ENCODE peak calls at places on chromosomes 5 and 9, in four cellular contexts. E is Karpas-422, I is PC-3, J is GM23248. Z is an unnamed sample.
A peak's percentile ranks its signal among the peaks of the same experiment; 100 is the strongest.

GRCh38 chr5:82794876-82795275 is 282.3 kb downstream of the TMEM167A start:
- DNase-seq in E (no peak), I (peak; percentile 73), J (peak; percentile 32), Z (no peak)

GRCh38 chr9:133888048-133888778 is 103.9 kb downstream of the VAV2 start:
- DNase-seq in E (no peak), I (no peak), J (no peak), Z (no peak)

GRCh38 chr5:169728-170094 is 21.6 kb upstream of the LRRC14B start:
- DNase-seq in E (no peak), I (no peak), J (no peak), Z (no peak)

GRCh38 chr9:89594811-89595550 is 9.8 kb upstream of the GADD45G start:
- DNase-seq in E (no peak), I (no peak), J (no peak), Z (no peak)

GRCh38 chr5:178793156-178793555 is 62.7 kb upstream of the ZNF354A start:
- DNase-seq in E (peak; percentile 71), I (peak; percentile 63), J (no peak), Z (peak; percentile 19)

GRCh38 chr9:34343090-34343489 is 13.7 kb downstream of the NUDT2 start:
- DNase-seq in E (no peak), I (no peak), J (no peak), Z (no peak)

GRCh38 chr9:89185980-89186379 is 7.4 kb upstream of the SHC3 start:
- DNase-seq in E (peak; percentile 61), I (peak; percentile 11), J (peak; percentile 41), Z (no peak)

GRCh38 chr9:137429974-137430722 is 7.0 kb downstream of the NOXA1 start:
- DNase-seq in E (peak; percentile 77), I (peak; percentile 40), J (no peak), Z (no peak)

GRCh38 chr5:164345853-164346252 is 840.4 kb downstream of the MAT2B start:
- DNase-seq in E (no peak), I (no peak), J (no peak), Z (no peak)

GRCh38 chr9:91117959-91118651 is 243.6 kb downstream of the AUH start:
- DNase-seq in E (no peak), I (no peak), J (peak; percentile 62), Z (no peak)

GRCh38 chr9:134964686-134965085 is 47.0 kb upstream of the FCN1 start:
- DNase-seq in E (no peak), I (no peak), J (no peak), Z (no peak)

GRCh38 chr9:97293827-97294226 is 13.6 kb upstream of the CCDC180 start:
- DNase-seq in E (no peak), I (no peak), J (no peak), Z (no peak)

GRCh38 chr5:138604176-138604785 is 29.1 kb upstream of the HSPA9 start:
- DNase-seq in E (no peak), I (no peak), J (no peak), Z (no peak)

GRCh38 chr5:173574983-173575382 is 41.5 kb downstream of the BOD1 start:
- DNase-seq in E (no peak), I (no peak), J (no peak), Z (no peak)

GRCh38 chr9:105157178-105157583 is 87.3 kb upstream of the SLC44A1 start:
- DNase-seq in E (peak; percentile 78), I (peak; percentile 67), J (peak; percentile 84), Z (peak; percentile 71)

GRCh38 chr5:36796171-36796570 is 80.4 kb upstream of the NIPBL start:
- DNase-seq in E (no peak), I (no peak), J (peak; percentile 2), Z (no peak)

GRCh38 chr9:98429613-98430012 is 174.2 kb upstream of the TBC1D2 start:
- DNase-seq in E (no peak), I (no peak), J (peak; percentile 89), Z (no peak)

GRCh38 chr5:39570418-39571027 is 145.7 kb upstream of the DAB2 start:
- DNase-seq in E (peak; percentile 61), I (peak; percentile 80), J (peak; percentile 78), Z (peak; percentile 65)

GRCh38 chr5:93582677-93583524 is at the start of gene NR2F1:
- DNase-seq in E (peak; percentile 69), I (peak; percentile 98), J (peak; percentile 91), Z (peak; percentile 46)

GRCh38 chr5:8842906-8843590 is 702.8 kb downstream of the SEMA5A start:
- DNase-seq in E (no peak), I (peak; percentile 61), J (peak; percentile 70), Z (no peak)

GRCh38 chr5:1767524-1768282 is 31.9 kb downstream of the MRPL36 start:
- DNase-seq in E (no peak), I (no peak), J (no peak), Z (no peak)

GRCh38 chr5:139180850-139181785 is 17.1 kb downstream of the SIL1 start:
- DNase-seq in E (no peak), I (no peak), J (peak; percentile 64), Z (no peak)

GRCh38 chr9:130128251-130128650 is 44.0 kb upstream of the NCS1 start:
- DNase-seq in E (no peak), I (no peak), J (no peak), Z (no peak)

GRCh38 chr5:78574731-78575161 is 73.8 kb downstream of the LHFPL2 start:
- DNase-seq in E (no peak), I (peak; percentile 62), J (peak; percentile 69), Z (peak; percentile 34)

GRCh38 chr9:75649060-75649459 is 241.4 kb upstream of the PCSK5 start:
- DNase-seq in E (no peak), I (no peak), J (no peak), Z (no peak)

GRCh38 chr9:81190659-81191058 is 498.7 kb downstream of the TLE1 start:
- DNase-seq in E (no peak), I (no peak), J (no peak), Z (no peak)
- H4K20me1 ChIP-seq in E (no peaks in the 10 kb centered on the region), I (no peaks in the 10 kb centered on the region), J (no peaks in the 10 kb centered on the region), Z (no peaks in the 10 kb centered on the region)

DNA sequence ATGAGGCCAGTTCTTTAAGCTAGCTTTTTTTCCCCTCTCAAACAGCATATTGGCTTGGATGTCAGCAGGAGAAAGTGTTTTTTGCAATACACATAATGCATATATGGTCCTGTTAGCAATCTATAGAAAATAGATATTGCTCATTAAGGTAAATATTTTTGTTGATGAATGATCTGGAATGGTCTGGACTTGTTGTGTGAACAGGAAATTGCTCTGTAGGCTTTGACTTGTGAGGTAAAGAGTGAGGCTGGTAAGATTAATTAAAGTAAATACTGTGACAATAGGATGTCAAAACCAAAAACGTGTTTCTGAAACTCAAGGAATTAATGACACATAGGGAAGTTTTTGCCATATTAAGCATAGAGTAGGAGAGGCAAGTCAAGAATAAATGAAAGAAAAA is 176.0 kb downstream of the TRIO start:
- DNase-seq in E (no peak), I (no peak), J (no peak), Z (no peak)
- H4K20me1 ChIP-seq in E (no peaks in the 10 kb centered on the region), I (peaks cover 6% of the 10 kb centered on the region), J (no peaks in the 10 kb centered on the region), Z (no peaks in the 10 kb centered on the region)

GRCh38 chr5:90329911-90330310 is 79.6 kb downstream of the CETN3 start:
- DNase-seq in E (no peak), I (no peak), J (no peak), Z (no peak)

GRCh38 chr5:90325093-90325492 is 84.5 kb downstream of the CETN3 start:
- DNase-seq in E (no peak), I (no peak), J (no peak), Z (no peak)

GRCh38 chr5:90326995-90327394 is 82.6 kb downstream of the CETN3 start:
- DNase-seq in E (no peak), I (no peak), J (no peak), Z (no peak)
- H4K20me1 ChIP-seq in E (no peaks in the 10 kb centered on the region), I (no peaks in the 10 kb centered on the region), J (no peaks in the 10 kb centered on the region), Z (no peaks in the 10 kb centered on the region)

GRCh38 chr9:128881884-128882676 is at the start of the genes KYAT1 and LRRC8A:
- DNase-seq in E (peak; percentile 99), I (peak; percentile 95), J (peak; percentile 99), Z (peak; percentile 99)

GRCh38 chr9:128885376-128885775 is 3.4 kb downstream of the LRRC8A start:
- DNase-seq in E (no peak), I (no peak), J (no peak), Z (no peak)

GRCh38 chr9:128881627-128881883 is 195 bp downstream of the KYAT1 start:
- DNase-seq in E (no peak), I (no peak), J (no peak), Z (no peak)

GRCh38 chr9:128884164-128884563 is 2.2 kb downstream of the LRRC8A start:
- DNase-seq in E (no peak), I (no peak), J (no peak), Z (no peak)

DNA sequence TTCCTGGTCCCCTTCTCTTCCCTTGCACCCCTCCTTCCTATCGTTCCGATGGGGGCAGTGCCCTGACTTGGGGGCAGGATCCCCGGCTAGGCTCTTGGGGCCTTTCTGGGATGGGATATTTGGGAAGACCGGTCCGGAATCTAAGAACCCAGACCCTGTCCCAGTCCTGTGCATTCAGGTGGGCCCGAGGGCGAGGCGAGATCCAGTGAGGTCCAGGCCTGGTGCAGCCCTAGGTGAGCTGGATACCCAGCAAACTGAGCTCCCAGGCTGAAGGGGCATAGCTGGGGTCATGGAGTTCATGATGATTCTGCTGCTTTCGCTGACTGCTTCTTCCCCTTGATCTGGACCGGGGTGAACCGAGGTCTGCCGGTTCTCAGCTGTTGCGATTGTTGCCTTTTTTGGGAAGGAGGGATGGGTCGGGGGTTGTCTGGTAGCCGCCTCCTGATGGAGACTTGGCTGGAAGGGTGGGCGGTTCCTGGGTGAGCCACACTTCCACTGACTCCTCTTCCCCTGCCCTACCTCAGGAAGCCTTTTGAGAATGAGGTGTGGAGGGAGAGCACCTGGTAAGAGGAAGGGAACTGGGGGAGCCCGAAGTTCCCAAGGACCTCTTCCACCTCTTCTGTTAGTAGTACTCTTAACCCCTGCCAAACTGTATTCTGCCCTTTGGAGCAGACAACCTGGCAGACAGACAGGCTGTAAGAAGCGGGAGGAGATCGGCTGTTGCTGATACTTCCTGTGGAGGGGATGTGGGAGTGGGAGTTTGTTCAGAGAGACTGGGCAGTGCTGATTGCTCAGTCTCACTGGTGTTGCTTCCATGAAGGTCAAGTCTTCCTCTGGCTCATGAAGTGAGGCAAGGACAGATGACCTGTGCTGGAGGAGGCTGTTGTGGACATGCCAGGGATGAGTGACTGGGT is 1.0 kb downstream of the LRRC8A start:
- DNase-seq in E (peak; percentile 56), I (no peak), J (peak; percentile 42), Z (no peak)
- H4K20me1 ChIP-seq in E (no peaks in the 10 kb centered on the region), I (peaks cover 11% of the 10 kb centered on the region), J (no peaks in the 10 kb centered on the region), Z (no peaks in the 10 kb centered on the region)

GRCh38 chr5:72888595-72888994 is 67.2 kb upstream of the FCHO2 start:
- DNase-seq in E (peak; percentile 49), I (no peak), J (no peak), Z (no peak)

GRCh38 chr5:72885824-72886223 is 69.4 kb downstream of the TNPO1 start:
- DNase-seq in E (no peak), I (no peak), J (no peak), Z (no peak)

GRCh38 chr5:72882989-72883388 is 66.5 kb downstream of the TNPO1 start:
- DNase-seq in E (no peak), I (no peak), J (no peak), Z (no peak)

GRCh38 chr5:72883850-72884249 is 67.4 kb downstream of the TNPO1 start:
- DNase-seq in E (no peak), I (no peak), J (no peak), Z (no peak)

GRCh38 chr5:72884911-72885310 is 68.5 kb downstream of the TNPO1 start:
- DNase-seq in E (no peak), I (no peak), J (no peak), Z (no peak)
- H4K20me1 ChIP-seq in E (no peaks in the 10 kb centered on the region), I (no peaks in the 10 kb centered on the region), J (no peaks in the 10 kb centered on the region), Z (peaks cover 55% of the 10 kb centered on the region)

Z was measured in PC-9.